ENCODE peak calls at places on chromosomes 6 and 20, in five cellular contexts. One of them, this sample, is unnamed.

GRCh38 chr6:161951139-161951538 is 677.3 kb upstream of the AGPAT4 start:
- DNase-seq in A172: no peak
- DNase-seq in stimulated activated CD8-positive, alpha-beta memory T cell treated with anti-CD3 and anti-CD28 coated beads, Interleukin-4, amount 100 ng/mL, for 4 hours: no peak
- DNase-seq in adipocyte: no peak
- DNase-seq in NCI-H460: no peak
- DNase-seq in this sample: no peak

GRCh38 chr20:33832113-33832853 is 21.1 kb downstream of the CHMP4B start:
- DNase-seq in stimulated activated CD8-positive, alpha-beta memory T cell treated with anti-CD3 and anti-CD28 coated beads, Interleukin-4, amount 100 ng/mL, for 4 hours: no peak
- DNase-seq in A172: no peak
- DNase-seq in NCI-H460: no peak
- DNase-seq in adipocyte: no peak
- DNase-seq in this sample: no peak

GRCh38 chr6:111784423-111784822 is 88.8 kb downstream of the FYN start:
- DNase-seq in A172: peak
- DNase-seq in stimulated activated CD8-positive, alpha-beta memory T cell treated with anti-CD3 and anti-CD28 coated beads, Interleukin-4, amount 100 ng/mL, for 4 hours: no peak
- DNase-seq in NCI-H460: no peak
- DNase-seq in adipocyte: no peak
- DNase-seq in this sample: no peak

GRCh38 chr6:80316655-80317332 is 210.3 kb downstream of the BCKDHB start:
- DNase-seq in NCI-H460: no peak
- DNase-seq in stimulated activated CD8-positive, alpha-beta memory T cell treated with anti-CD3 and anti-CD28 coated beads, Interleukin-4, amount 100 ng/mL, for 4 hours: no peak
- DNase-seq in adipocyte: peak
- DNase-seq in A172: no peak
- DNase-seq in this sample: no peak

GRCh38 chr20:57625978-57626377 is 5.8 kb upstream of the ZBP1 start:
- DNase-seq in NCI-H460: no peak
- DNase-seq in adipocyte: no peak
- DNase-seq in stimulated activated CD8-positive, alpha-beta memory T cell treated with anti-CD3 and anti-CD28 coated beads, Interleukin-4, amount 100 ng/mL, for 4 hours: no peak
- DNase-seq in A172: no peak
- DNase-seq in this sample: no peak

GRCh38 chr20:63775096-63775978 is 35.8 kb downstream of the SLC2A4RG start:
- DNase-seq in stimulated activated CD8-positive, alpha-beta memory T cell treated with anti-CD3 and anti-CD28 coated beads, Interleukin-4, amount 100 ng/mL, for 4 hours: no peak
- DNase-seq in A172: no peak
- DNase-seq in adipocyte: peak
- DNase-seq in NCI-H460: peak
- DNase-seq in this sample: no peak

GRCh38 chr6:53526000-53526399 is 18.9 kb downstream of the GCLC start:
- DNase-seq in stimulated activated CD8-positive, alpha-beta memory T cell treated with anti-CD3 and anti-CD28 coated beads, Interleukin-4, amount 100 ng/mL, for 4 hours: no peak
- DNase-seq in adipocyte: no peak
- DNase-seq in A172: no peak
- DNase-seq in NCI-H460: no peak
- DNase-seq in this sample: no peak

GRCh38 chr6:152206072-152206818 is 398.8 kb downstream of the ESR1 start:
- DNase-seq in adipocyte: peak
- DNase-seq in A172: no peak
- DNase-seq in NCI-H460: peak
- DNase-seq in stimulated activated CD8-positive, alpha-beta memory T cell treated with anti-CD3 and anti-CD28 coated beads, Interleukin-4, amount 100 ng/mL, for 4 hours: no peak
- DNase-seq in this sample: peak

GRCh38 chr6:106757267-106757666 is 127.9 kb downstream of the QRSL1 start:
- DNase-seq in A172: no peak
- DNase-seq in adipocyte: no peak
- DNase-seq in NCI-H460: no peak
- DNase-seq in stimulated activated CD8-positive, alpha-beta memory T cell treated with anti-CD3 and anti-CD28 coated beads, Interleukin-4, amount 100 ng/mL, for 4 hours: no peak
- DNase-seq in this sample: peak

GRCh38 chr6:43325876-43326275 is 17.2 kb upstream of the CRIP3 start:
- DNase-seq in stimulated activated CD8-positive, alpha-beta memory T cell treated with anti-CD3 and anti-CD28 coated beads, Interleukin-4, amount 100 ng/mL, for 4 hours: no peak
- DNase-seq in A172: no peak
- DNase-seq in adipocyte: no peak
- DNase-seq in NCI-H460: no peak
- DNase-seq in this sample: no peak

GRCh38 chr6:30163090-30163917 is at the start of gene TRIM15:
- DNase-seq in A172: no peak
- DNase-seq in NCI-H460: no peak
- DNase-seq in stimulated activated CD8-positive, alpha-beta memory T cell treated with anti-CD3 and anti-CD28 coated beads, Interleukin-4, amount 100 ng/mL, for 4 hours: no peak
- DNase-seq in adipocyte: no peak
- DNase-seq in this sample: no peak

GRCh38 chr6:154058963-154059680 is 20.1 kb downstream of the OPRM1 start:
- DNase-seq in A172: no peak
- DNase-seq in stimulated activated CD8-positive, alpha-beta memory T cell treated with anti-CD3 and anti-CD28 coated beads, Interleukin-4, amount 100 ng/mL, for 4 hours: no peak
- DNase-seq in adipocyte: no peak
- DNase-seq in NCI-H460: no peak
- DNase-seq in this sample: no peak

GRCh38 chr6:35026434-35027222 is 114.5 kb downstream of the TCP11 start:
- DNase-seq in NCI-H460: no peak
- DNase-seq in adipocyte: no peak
- DNase-seq in stimulated activated CD8-positive, alpha-beta memory T cell treated with anti-CD3 and anti-CD28 coated beads, Interleukin-4, amount 100 ng/mL, for 4 hours: no peak
- DNase-seq in A172: peak
- DNase-seq in this sample: no peak

GRCh38 chr6:83216806-83217205 is 23.6 kb downstream of the RWDD2A start:
- DNase-seq in stimulated activated CD8-positive, alpha-beta memory T cell treated with anti-CD3 and anti-CD28 coated beads, Interleukin-4, amount 100 ng/mL, for 4 hours: no peak
- DNase-seq in adipocyte: peak
- DNase-seq in A172: no peak
- DNase-seq in NCI-H460: no peak
- DNase-seq in this sample: no peak

GRCh38 chr20:50245561-50246366 is 55.1 kb downstream of the CEBPB start:
- DNase-seq in A172: peak
- DNase-seq in NCI-H460: no peak
- DNase-seq in adipocyte: peak
- DNase-seq in stimulated activated CD8-positive, alpha-beta memory T cell treated with anti-CD3 and anti-CD28 coated beads, Interleukin-4, amount 100 ng/mL, for 4 hours: no peak
- DNase-seq in this sample: no peak

GRCh38 chr20:57397693-57398108 is 6.5 kb downstream of the RBM38 start:
- DNase-seq in adipocyte: no peak
- DNase-seq in stimulated activated CD8-positive, alpha-beta memory T cell treated with anti-CD3 and anti-CD28 coated beads, Interleukin-4, amount 100 ng/mL, for 4 hours: peak
- DNase-seq in NCI-H460: no peak
- DNase-seq in A172: no peak
- DNase-seq in this sample: peak

GRCh38 chr20:9488063-9488462 is 26.3 kb upstream of the LAMP5 start:
- DNase-seq in NCI-H460: no peak
- DNase-seq in adipocyte: no peak
- DNase-seq in stimulated activated CD8-positive, alpha-beta memory T cell treated with anti-CD3 and anti-CD28 coated beads, Interleukin-4, amount 100 ng/mL, for 4 hours: no peak
- DNase-seq in A172: peak
- DNase-seq in this sample: no peak

GRCh38 chr6:168159503-168159902 is 80.5 kb upstream of the FRMD1 start:
- DNase-seq in NCI-H460: no peak
- DNase-seq in A172: no peak
- DNase-seq in stimulated activated CD8-positive, alpha-beta memory T cell treated with anti-CD3 and anti-CD28 coated beads, Interleukin-4, amount 100 ng/mL, for 4 hours: no peak
- DNase-seq in adipocyte: no peak
- DNase-seq in this sample: no peak

GRCh38 chr20:38168791-38169589 is 3.9 kb upstream of the TGM2 start:
- DNase-seq in adipocyte: no peak
- DNase-seq in NCI-H460: no peak
- DNase-seq in stimulated activated CD8-positive, alpha-beta memory T cell treated with anti-CD3 and anti-CD28 coated beads, Interleukin-4, amount 100 ng/mL, for 4 hours: no peak
- DNase-seq in A172: peak
- DNase-seq in this sample: no peak

GRCh38 chr20:54025166-54025835 is 45.1 kb downstream of the BCAS1 start:
- DNase-seq in stimulated activated CD8-positive, alpha-beta memory T cell treated with anti-CD3 and anti-CD28 coated beads, Interleukin-4, amount 100 ng/mL, for 4 hours: no peak
- DNase-seq in adipocyte: no peak
- DNase-seq in A172: peak
- DNase-seq in NCI-H460: no peak
- DNase-seq in this sample: no peak

GRCh38 chr6:165884813-165885765 is 222.0 kb upstream of the PDE10A start:
- DNase-seq in adipocyte: peak
- DNase-seq in stimulated activated CD8-positive, alpha-beta memory T cell treated with anti-CD3 and anti-CD28 coated beads, Interleukin-4, amount 100 ng/mL, for 4 hours: peak
- DNase-seq in NCI-H460: peak
- DNase-seq in A172: peak
- DNase-seq in this sample: peak

This sample was measured in GM12865.